ENCODE peak calls at places on chromosomes 5 and 9, in eight cellular contexts. L is A549, S is heart right ventricle, H is BJ, A is H9, U is GM13977, J is GM12865, Z is PC-3. K is an unnamed sample.

GRCh38 chr5:179266291-179267070 is 78.8 kb downstream of the ADAMTS2 start:
- DNase-seq in L (no peak), S (no peak), H (no peak), A (no peak), U (no peak), J (no peak), Z (no peak), K (no peak)

GRCh38 chr5:78586251-78586650 is 62.3 kb downstream of the LHFPL2 start:
- DNase-seq in L (no peak), S (no peak), H (peak; percentile 97), A (no peak), U (no peak), J (no peak), Z (peak; percentile 90), K (no peak)

GRCh38 chr5:111079846-111080245 is 8.3 kb downstream of the TSLP start:
- DNase-seq in L (no peak), S (no peak), H (no peak), A (no peak), U (no peak), J (no peak), Z (no peak), K (no peak)

GRCh38 chr5:20368581-20368980 is 380.6 kb upstream of the CDH18 start:
- DNase-seq in L (no peak), S (no peak), H (no peak), A (no peak), U (no peak), J (no peak), Z (no peak), K (no peak)

GRCh38 chr5:105133087-105133486 is 1570.5 kb upstream of the NUDT12 start:
- DNase-seq in L (no peak), S (no peak), H (no peak), A (no peak), U (no peak), J (no peak), Z (no peak), K (no peak)

GRCh38 chr9:131255731-131256197 is 20.5 kb downstream of the FAM78A start:
- DNase-seq in L (no peak), S (no peak), H (no peak), A (no peak), U (no peak), J (peak; percentile 58), Z (no peak), K (no peak)

GRCh38 chr5:123450114-123450513 is 26.9 kb upstream of the CEP120 start:
- DNase-seq in L (no peak), S (no peak), H (no peak), A (no peak), U (no peak), J (peak; percentile 53), Z (no peak), K (no peak)

GRCh38 chr5:29508131-29508530 is 1685.4 kb upstream of the CDH6 start:
- DNase-seq in L (no peak), S (no peak), H (no peak), A (no peak), U (no peak), J (no peak), Z (no peak), K (no peak)

GRCh38 chr5:144832416-144832815 is 661.7 kb downstream of the KCTD16 start:
- DNase-seq in L (no peak), S (no peak), H (no peak), A (no peak), U (no peak), J (no peak), Z (no peak), K (no peak)

GRCh38 chr5:127876384-127876783 is 173.2 kb downstream of the CCDC192 start:
- DNase-seq in L (no peak), S (no peak), H (no peak), A (no peak), U (no peak), J (no peak), Z (peak; percentile 61), K (no peak)

GRCh38 chr5:141951341-141951781 is 6.6 kb downstream of the PCDH12 start:
- DNase-seq in L (peak; percentile 51), S (no peak), H (no peak), A (peak; percentile 86), U (peak; percentile 73), J (peak; percentile 54), Z (peak; percentile 13), K (peak; percentile 62)

GRCh38 chr5:91133183-91133582 is 249.9 kb downstream of the ARRDC3 start:
- DNase-seq in L (no peak), S (no peak), H (no peak), A (no peak), U (no peak), J (no peak), Z (no peak), K (no peak)

GRCh38 chr9:116387934-116388714 is 234.5 kb downstream of the PAPPA start:
- DNase-seq in L (no peak), S (no peak), H (no peak), A (no peak), U (no peak), J (peak; percentile 24), Z (no peak), K (no peak)

GRCh38 chr5:75368391-75368790 is 31.4 kb downstream of the HMGCR start:
- DNase-seq in L (no peak), S (no peak), H (no peak), A (no peak), U (no peak), J (no peak), Z (peak; percentile 22), K (no peak)

GRCh38 chr5:1517838-1518237 is 5.9 kb downstream of the LPCAT1 start:
- DNase-seq in L (no peak), S (peak; percentile 10), H (no peak), A (peak; percentile 21), U (no peak), J (no peak), Z (no peak), K (no peak)

GRCh38 chr9:133990366-133991210 is 1.5 kb downstream of the VAV2 start:
- DNase-seq in L (peak; percentile 46), S (no peak), H (peak; percentile 31), A (no peak), U (no peak), J (no peak), Z (peak; percentile 62), K (no peak)

GRCh38 chr5:16593013-16593412 is 23.8 kb downstream of the RETREG1 start:
- DNase-seq in L (no peak), S (no peak), H (peak; percentile 20), A (no peak), U (no peak), J (no peak), Z (peak; percentile 30), K (no peak)

GRCh38 chr5:56856779-56857178 is 41.4 kb downstream of the MAP3K1 start:
- DNase-seq in L (no peak), S (no peak), H (no peak), A (no peak), U (no peak), J (no peak), Z (no peak), K (no peak)
- TF ChIP-seq CTCF in L (no peak), S (peak; percentile 27), H (no peak), A (no peak), U (no peak), J (no peak), Z (no peak), K (no peak)

GRCh38 chr9:77498891-77499290 is 149.2 kb downstream of the GNA14 start:
- DNase-seq in L (no peak), S (no peak), H (no peak), A (no peak), U (no peak), J (no peak), Z (no peak), K (no peak)
- TF ChIP-seq CTCF in L (no peak), S (no peak), H (no peak), A (no peak), U (no peak), J (no peak), Z (no peak), K (no peak)

GRCh38 chr9:22008662-22009562 is at the start of gene CDKN2B:
- DNase-seq in L (no peak), S (peak; percentile 97), H (peak; percentile 87), A (peak; percentile 95), U (peak; percentile 91), J (peak; percentile 85), Z (peak; percentile 95), K (peak; percentile 91)

GRCh38 chr9:22005083-22005699 is 3.9 kb downstream of the CDKN2B start:
- DNase-seq in L (no peak), S (no peak), H (no peak), A (peak; percentile 64), U (no peak), J (peak; percentile 25), Z (no peak), K (no peak)

GRCh38 chr9:22010881-22011625 is 1.9 kb upstream of the CDKN2B start:
- DNase-seq in L (no peak), S (no peak), H (no peak), A (peak; percentile 67), U (no peak), J (no peak), Z (no peak), K (no peak)

GRCh38 chr9:22005700-22006605 is 3.2 kb downstream of the CDKN2B start:
- DNase-seq in L (no peak), S (no peak), H (no peak), A (peak; percentile 48), U (no peak), J (no peak), Z (no peak), K (no peak)

GRCh38 chr9:22009563-22009867 is 410 bp upstream of the CDKN2B start:
- DNase-seq in L (no peak), S (no peak), H (no peak), A (no peak), U (no peak), J (no peak), Z (no peak), K (no peak)
- TF ChIP-seq CTCF in L (no peak), S (no peak), H (peak; percentile 55), A (no peak), U (no peak), J (no peak), Z (peak; percentile 24), K (no peak)

GRCh38 chr5:149679876-149680809 is 50.0 kb upstream of the PPARGC1B start:
- DNase-seq in L (no peak), S (peak; percentile 46), H (no peak), A (no peak), U (no peak), J (peak; percentile 5), Z (no peak), K (peak; percentile 45)

GRCh38 chr5:149682532-149683076 is 47.5 kb upstream of the PPARGC1B start:
- DNase-seq in L (no peak), S (no peak), H (no peak), A (peak; percentile 8), U (no peak), J (peak; percentile 13), Z (no peak), K (no peak)

GRCh38 chr5:149680810-149681221 is 49.3 kb upstream of the PPARGC1B start:
- DNase-seq in L (no peak), S (peak; percentile 43), H (no peak), A (no peak), U (peak; percentile 74), J (peak; percentile 79), Z (no peak), K (peak; percentile 85)

GRCh38 chr5:149681922-149682321 is 48.2 kb upstream of the PPARGC1B start:
- DNase-seq in L (no peak), S (no peak), H (no peak), A (no peak), U (no peak), J (no peak), Z (no peak), K (no peak)

DNA sequence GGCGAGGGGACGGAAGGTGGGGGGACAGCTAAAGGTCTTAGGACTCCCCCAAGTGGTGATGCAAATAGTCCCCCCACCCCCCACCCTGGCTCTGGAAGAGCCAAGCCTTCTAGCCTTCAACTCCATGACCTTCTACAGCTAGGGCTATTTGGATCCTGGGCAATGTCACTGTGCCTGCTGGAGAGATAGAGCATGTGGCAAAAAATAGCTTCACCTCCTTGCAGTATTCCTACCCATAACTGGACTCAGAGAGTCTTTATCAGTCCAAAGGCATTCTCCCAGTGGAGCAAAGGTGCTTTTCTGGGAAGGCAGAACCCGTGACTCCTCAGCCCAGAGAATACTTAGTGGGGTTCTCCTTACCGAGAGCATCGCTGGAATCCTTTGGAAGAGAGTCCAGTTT is 48.9 kb upstream of the PPARGC1B start:
- DNase-seq in L (no peak), S (no peak), H (no peak), A (no peak), U (no peak), J (no peak), Z (no peak), K (no peak)
- TF ChIP-seq CTCF in L (no peak), S (no peak), H (no peak), A (no peak), U (no peak), J (no peak), Z (no peak), K (no peak)